ENCODE peak calls at places on chromosomes 12 and 14, in eight cellular contexts. R is Peyer's patch; B is CD4-positive, alpha-beta memory T cell; W is cardiac muscle cell; Q is astrocyte; U is aorta; T is tibial artery; K is fibroblast of lung. F is an unnamed sample. For H3K4me1, the result is how much of the 10 kb centered on the place peaks cover.

GRCh38 chr12:55727643-55728184 is 1.1 kb downstream of the CD63 start:
- DNase-seq in K (peak), Q (no peak), U (peak), T (peak), W (peak), B (no peak), R (no peak), F (no peak)

GRCh38 chr14:69108358-69108757 is 44.6 kb downstream of the DCAF5 start:
- DNase-seq in Q (no peak), U (no peak), B (no peak), R (no peak), K (no peak), W (no peak), T (no peak), F (no peak)

GRCh38 chr12:132153501-132154340 is 9.5 kb downstream of the NOC4L start:
- DNase-seq in Q (peak), K (peak), W (peak), T (peak), R (peak), U (peak), B (peak), F (peak)

GRCh38 chr12:102769323-102769916 is 147.6 kb downstream of the PAH start:
- DNase-seq in Q (peak), B (peak), R (no peak), W (peak), T (peak), U (peak), K (peak), F (no peak)

GRCh38 chr12:55935742-55936151 is 4.8 kb downstream of the DGKA start:
- DNase-seq in T (no peak), B (no peak), Q (no peak), K (no peak), W (peak), R (peak), U (no peak), F (no peak)

GRCh38 chr12:16600525-16600924 is 5.4 kb downstream of the LMO3 start:
- DNase-seq in R (no peak), W (no peak), Q (no peak), K (no peak), U (no peak), B (no peak), T (no peak), F (no peak)

GRCh38 chr14:93926873-93927571 is at the start of gene FAM181A:
- DNase-seq in T (no peak), Q (no peak), W (no peak), K (no peak), R (no peak), U (no peak), B (no peak), F (no peak)

GRCh38 chr12:110543252-110543959 is 39.7 kb downstream of the PPTC7 start:
- DNase-seq in Q (peak), K (peak), B (no peak), R (peak), W (peak), T (peak), U (peak), F (no peak)

GRCh38 chr12:77751939-77752338 is 78.8 kb upstream of the NAV3 start:
- DNase-seq in K (peak), Q (peak), U (no peak), W (peak), R (no peak), B (no peak), T (no peak), F (no peak)

GRCh38 chr12:24931666-24932405 is 17.1 kb downstream of the BCAT1 start:
- DNase-seq in R (no peak), T (no peak), Q (no peak), W (no peak), U (no peak), K (peak), B (no peak), F (no peak)

GRCh38 chr12:10498042-10498441 is 7.6 kb upstream of the EIF2S3B start:
- DNase-seq in U (no peak), R (no peak), T (no peak), B (no peak), W (no peak), K (no peak), Q (no peak), F (no peak)

GRCh38 chr12:77324763-77325468 is 259.5 kb upstream of the E2F7 start:
- DNase-seq in U (peak), B (no peak), W (peak), T (peak), Q (peak), R (peak), K (peak), F (no peak)

GRCh38 chr14:52044791-52045522 is 23.9 kb downstream of the NID2 start:
- DNase-seq in Q (peak), U (no peak), T (peak), W (peak), K (peak), R (no peak), B (no peak), F (no peak)

GRCh38 chr14:52879958-52880357 is 70.9 kb downstream of the FERMT2 start:
- DNase-seq in W (peak), U (no peak), T (no peak), K (peak), R (no peak), Q (peak), B (no peak), F (no peak)

GRCh38 chr14:96805906-96806305 is 8.7 kb downstream of the VRK1 start:
- DNase-seq in W (no peak), R (no peak), U (no peak), K (no peak), T (no peak), Q (no peak), B (no peak), F (no peak)

GRCh38 chr12:107235600-107235999 is 142.3 kb upstream of the CRY1 start:
- DNase-seq in U (no peak), Q (no peak), W (no peak), R (no peak), B (no peak), T (no peak), K (no peak), F (no peak)

GRCh38 chr12:20505056-20505455 is 136.7 kb downstream of the PDE3A start:
- DNase-seq in K (no peak), U (no peak), T (no peak), Q (no peak), R (no peak), W (no peak), B (no peak), F (no peak)

GRCh38 chr14:47539065-47539464 is 136.3 kb downstream of the MDGA2 start:
- DNase-seq in K (peak), U (no peak), Q (no peak), R (no peak), B (no peak), T (no peak), W (peak), F (no peak)

GRCh38 chr12:128974881-128975280 is 121.6 kb downstream of the GLT1D1 start:
- DNase-seq in K (no peak), Q (no peak), R (no peak), U (no peak), W (no peak), T (no peak), B (no peak), F (no peak)

GRCh38 chr14:23727566-23728335 is 91.6 kb downstream of the DHRS2 start:
- DNase-seq in T (no peak), Q (peak), U (no peak), K (peak), B (no peak), W (peak), R (no peak), F (no peak)

GRCh38 chr12:24945039-24945438 is 3.9 kb downstream of the BCAT1 start:
- DNase-seq in T (no peak), Q (no peak), U (no peak), R (no peak), B (no peak), K (no peak), W (no peak), F (no peak)

GRCh38 chr14:100815478-100816285 is 10.2 kb upstream of the MEG3 start:
- DNase-seq in B (no peak), Q (peak), U (peak), T (no peak), W (peak), R (no peak), K (peak), F (no peak)

GRCh38 chr12:98022961-98023360 is 492.4 kb upstream of the TMPO start:
- DNase-seq in U (no peak), W (no peak), T (no peak), B (no peak), K (no peak), Q (no peak), R (no peak), F (no peak)

GRCh38 chr14:38788060-38788459 is 315.0 kb downstream of the SEC23A start:
- DNase-seq in B (no peak), Q (no peak), U (no peak), W (no peak), R (no peak), K (no peak), T (no peak), F (no peak)

GRCh38 chr14:63852271-63852816 is 460 bp upstream of the SYNE2 start:
- DNase-seq in K (peak), Q (peak), R (no peak), B (no peak), U (no peak), T (no peak), W (peak), F (no peak)

GRCh38 chr14:74567219-74567618 is 44.8 kb downstream of the LTBP2 start:
- DNase-seq in T (no peak), Q (no peak), R (peak), U (peak), W (no peak), B (no peak), K (no peak), F (no peak)
- H3K4me1 ChIP-seq in T (under half), Q (under half), R (under half), U (under half), W (under half), B (under half), K (half or more), F (under half)

GRCh38 chr14:103393078-103393477 is 7.9 kb downstream of the MARK3 start:
- DNase-seq in R (no peak), W (no peak), B (no peak), K (no peak), U (no peak), Q (no peak), T (no peak), F (no peak)

GRCh38 chr14:103391048-103391447 is 5.8 kb downstream of the MARK3 start:
- DNase-seq in U (no peak), W (peak), T (no peak), Q (peak), B (peak), R (no peak), K (peak), F (peak)

GRCh38 chr14:103393687-103394626 is 8.7 kb downstream of the MARK3 start:
- DNase-seq in R (no peak), Q (peak), T (no peak), B (peak), U (no peak), W (peak), K (peak), F (no peak)

GRCh38 chr14:103392106-103392505 is 6.9 kb downstream of the MARK3 start:
- DNase-seq in B (no peak), W (no peak), R (no peak), U (no peak), T (peak), K (no peak), Q (no peak), F (no peak)

DNA sequence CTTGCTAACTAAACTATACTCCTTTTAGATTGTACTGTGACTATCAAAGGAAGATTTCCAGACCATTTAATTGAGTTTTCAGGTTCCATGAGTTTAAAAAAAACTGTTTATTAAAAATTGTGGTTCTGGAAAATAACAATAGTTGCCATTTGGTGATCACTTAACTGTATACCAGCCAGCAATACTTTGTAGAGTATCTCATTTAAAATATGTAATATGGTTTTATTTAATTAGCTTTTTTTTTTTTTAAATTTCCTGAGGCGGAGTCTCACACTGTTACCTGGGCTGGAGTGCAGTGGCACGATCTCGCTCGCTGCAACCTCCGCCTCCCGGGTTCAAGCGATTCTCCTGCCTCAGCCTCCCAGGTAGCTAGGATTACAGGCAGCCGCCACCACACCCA is 7.4 kb downstream of the MARK3 start:
- DNase-seq in R (no peak), W (no peak), K (no peak), T (no peak), B (no peak), U (no peak), Q (no peak), F (no peak)
- H3K4me1 ChIP-seq in R (under half), W (under half), K (under half), T (under half), B (half or more), U (under half), Q (under half), F (under half)

GRCh38 chr12:51869490-51869865 is 18.4 kb upstream of the ANKRD33 start:
- DNase-seq in U (peak), T (no peak), Q (no peak), B (no peak), W (no peak), K (no peak), R (no peak), F (no peak)

GRCh38 chr12:51868821-51869489 is 18.9 kb upstream of the ANKRD33 start:
- DNase-seq in K (no peak), B (no peak), T (no peak), W (peak), Q (no peak), U (no peak), R (no peak), F (no peak)

GRCh38 chr12:51866762-51867161 is 18.2 kb upstream of the FIGNL2 start:
- DNase-seq in Q (no peak), T (no peak), U (no peak), K (no peak), W (no peak), B (no peak), R (no peak), F (no peak)

GRCh38 chr12:51866324-51866723 is 17.8 kb upstream of the FIGNL2 start:
- DNase-seq in W (no peak), T (no peak), Q (no peak), R (no peak), B (no peak), K (no peak), U (no peak), F (no peak)

DNA sequence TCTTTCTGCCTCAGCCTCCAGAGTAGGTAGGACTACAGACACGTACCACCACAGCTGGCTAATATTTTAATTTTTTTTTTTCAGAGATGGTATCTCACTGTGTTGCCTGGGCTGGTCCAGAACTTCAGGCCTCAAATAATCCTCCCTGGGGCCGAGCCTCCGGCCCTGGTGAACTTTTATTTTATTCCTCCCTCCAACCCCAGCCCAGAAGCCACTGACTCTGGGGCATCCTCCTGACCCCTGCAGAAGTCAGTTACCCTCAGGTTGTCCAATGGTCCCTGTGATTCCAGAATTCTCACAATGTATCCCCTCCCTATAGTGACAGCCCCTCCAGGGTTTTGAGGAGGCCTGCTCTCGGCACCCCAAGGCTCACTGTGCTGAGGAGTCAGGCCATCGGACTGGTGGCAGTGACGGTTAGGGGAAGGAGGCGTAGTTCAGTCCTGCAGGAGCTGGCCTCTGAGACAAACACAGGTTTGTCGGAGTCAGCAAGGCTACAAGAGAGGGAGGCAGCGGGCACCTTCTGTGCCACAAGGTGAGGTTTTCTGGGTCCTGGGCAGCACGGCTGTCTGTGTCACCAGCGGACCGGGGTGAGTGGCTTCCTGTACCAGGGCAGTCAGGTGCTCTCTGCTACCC is 19.4 kb upstream of the FIGNL2 start:
- DNase-seq in B (no peak), K (no peak), Q (no peak), R (no peak), T (no peak), U (no peak), W (no peak), F (no peak)
- H3K4me1 ChIP-seq in B (under half), K (under half), Q (under half), R (under half), T (under half), U (under half), W (under half), F (under half)

GRCh38 chr14:104661086-104661485 is 28.3 kb upstream of the INF2 start:
- DNase-seq in T (no peak), Q (no peak), R (no peak), K (no peak), B (no peak), U (no peak), W (no peak), F (no peak)
- H3K4me1 ChIP-seq in T (under half), Q (under half), R (under half), K (under half), B (under half), U (under half), W (under half), F (under half)

DNA sequence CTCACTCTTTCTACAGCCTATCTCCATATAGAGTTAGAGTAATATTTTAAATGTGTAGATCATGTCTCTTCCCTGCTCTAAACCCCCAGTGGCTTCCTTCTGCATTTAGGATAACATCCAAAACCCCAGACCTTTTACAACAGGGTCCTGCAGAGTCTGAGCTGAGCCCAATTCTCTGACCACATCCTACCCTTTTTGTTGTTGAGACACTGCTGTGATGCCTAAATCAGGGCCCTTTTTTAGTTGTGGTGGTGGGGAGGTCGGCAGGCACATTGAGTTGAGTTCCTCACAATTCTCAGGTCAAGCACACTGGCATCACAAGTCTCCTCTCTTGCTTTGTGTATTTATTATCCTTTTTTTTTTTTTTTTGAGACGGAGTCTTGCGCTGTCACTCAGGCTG is 1.8 kb upstream of the DDX47 start:
- DNase-seq in W (no peak), T (no peak), R (no peak), K (no peak), U (no peak), B (no peak), Q (no peak), F (no peak)
- H3K4me1 ChIP-seq in W (under half), T (under half), R (under half), K (under half), U (under half), B (half or more), Q (under half), F (under half)

DNA sequence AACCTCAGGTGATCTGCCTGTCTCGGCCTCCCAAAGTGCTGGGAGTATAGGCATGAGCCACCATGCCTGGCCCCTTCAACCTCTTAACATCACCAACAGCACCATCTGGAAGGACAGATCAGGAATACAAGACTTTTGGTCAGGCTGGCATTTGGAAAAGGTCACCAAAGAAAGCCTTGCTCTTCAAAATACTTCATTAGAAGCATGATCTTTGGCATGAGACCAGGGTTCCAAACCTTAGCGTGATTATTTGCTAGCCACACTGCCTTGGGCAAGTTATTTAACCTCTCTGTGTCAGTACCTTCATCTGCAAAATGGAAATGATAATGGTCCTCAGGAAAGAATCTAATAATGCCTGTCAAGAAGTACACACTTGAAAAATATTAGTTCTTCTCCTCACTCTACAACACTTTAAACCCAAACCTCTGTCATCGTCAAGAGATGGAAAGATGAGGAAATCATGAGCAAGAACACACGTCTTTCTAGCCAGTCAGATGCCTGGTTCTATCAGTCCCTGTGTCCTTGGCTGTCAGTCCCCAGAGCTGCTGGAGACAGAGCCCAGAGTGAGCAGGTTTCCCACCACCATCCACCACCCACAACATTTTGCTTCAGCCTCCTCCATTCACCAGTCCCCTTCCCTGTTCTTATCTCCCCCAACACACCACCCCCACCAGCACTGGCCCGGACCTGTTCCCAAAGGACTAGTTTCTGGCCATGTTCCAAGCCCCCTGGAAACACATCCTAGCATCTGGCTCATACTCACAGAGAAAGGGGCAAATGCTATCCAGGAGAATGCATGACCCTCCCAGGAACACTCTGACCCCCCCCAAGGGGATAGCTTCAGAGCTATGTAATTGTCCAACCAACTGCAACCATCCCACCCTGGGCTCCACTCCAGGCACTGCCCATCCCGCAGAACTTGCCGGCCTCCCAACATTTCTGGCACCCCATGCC is 2.0 kb downstream of the ADCY6 start:
- DNase-seq in T (no peak), U (peak), R (no peak), K (no peak), W (peak), Q (no peak), B (no peak), F (no peak)
- H3K4me1 ChIP-seq in T (under half), U (under half), R (under half), K (under half), W (under half), Q (under half), B (under half), F (under half)

GRCh38 chr14:61343991-61344405 is 22.6 kb downstream of the PRKCH start:
- DNase-seq in B (peak), W (no peak), Q (no peak), R (no peak), U (peak), K (no peak), T (no peak), F (no peak)
- H3K4me1 ChIP-seq in B (half or more), W (half or more), Q (under half), R (under half), U (under half), K (under half), T (under half), F (half or more)

DNA sequence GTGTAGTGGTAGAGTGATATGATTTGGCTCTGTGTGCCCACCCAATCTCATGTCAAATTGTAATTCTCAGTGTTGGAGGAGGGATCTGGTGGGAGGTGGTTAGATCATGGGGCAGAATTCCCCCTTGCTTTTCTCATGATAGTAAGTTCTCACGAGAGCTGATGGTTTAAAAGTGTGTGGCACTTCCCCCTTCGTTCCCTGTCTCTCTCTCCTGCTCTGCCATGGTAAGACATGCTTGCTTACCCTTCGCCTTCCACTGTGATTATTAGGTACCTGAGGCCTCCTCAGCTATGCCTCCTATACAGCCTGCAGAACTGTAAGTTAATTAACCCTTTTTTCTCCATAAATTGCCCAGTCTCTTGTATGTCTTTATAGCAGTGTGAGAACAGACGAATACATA is 115.7 kb upstream of the FUT8 start:
- DNase-seq in U (no peak), B (no peak), T (no peak), W (no peak), K (no peak), Q (no peak), R (no peak), F (no peak)
- H3K4me1 ChIP-seq in U (under half), B (under half), T (under half), W (under half), K (under half), Q (under half), R (under half), F (under half)